ENCODE peak calls at places on chromosomes 11 and 22, in eight cellular contexts. S is fibroblast of lung, F is cardiac muscle cell, K is tibial artery, O is HCT116, M is AG10803, E is stomach, X is astrocyte of the spinal cord. T is an unnamed sample.

GRCh38 chr22:46735747-46736608 is 2.1 kb downstream of the CERK start:
- DNase-seq in S (peak; percentile 20), O (no peak), X (no peak), F (no peak), E (no peak), M (no peak), K (no peak), T (no peak)

GRCh38 chr11:117945047-117945820 is 16.0 kb upstream of the TMPRSS13 start:
- DNase-seq in F (no peak), E (peak; percentile 10), K (no peak), S (no peak), O (no peak), X (no peak), M (no peak), T (no peak)

GRCh38 chr11:13251961-13252360 is 25.6 kb upstream of the BMAL1 start:
- DNase-seq in O (no peak), E (no peak), K (no peak), X (no peak), S (no peak), F (no peak), M (no peak), T (no peak)

GRCh38 chr11:114180301-114181055 is 115.7 kb upstream of the NNMT start:
- DNase-seq in E (peak; percentile 77), F (peak; percentile 36), O (no peak), S (no peak), K (no peak), X (no peak), M (no peak), T (no peak)

GRCh38 chr22:47564158-47564450 is 801.7 kb downstream of the TBC1D22A start:
- DNase-seq in F (no peak), M (no peak), S (no peak), X (no peak), K (no peak), O (no peak), E (no peak), T (no peak)

GRCh38 chr11:9214765-9215164 is 50.4 kb downstream of the DENND5A start:
- DNase-seq in O (peak; percentile 18), K (no peak), E (no peak), F (peak; percentile 35), S (peak; percentile 72), X (peak; percentile 58), M (peak; percentile 34), T (no peak)

GRCh38 chr11:86228967-86229330 is 15.6 kb upstream of the EED start:
- DNase-seq in O (no peak), E (no peak), F (no peak), S (no peak), X (no peak), K (no peak), M (no peak), T (no peak)

GRCh38 chr11:65436412-65437032 is 13.9 kb downstream of the NEAT1 start:
- DNase-seq in K (no peak), F (peak; percentile 48), O (no peak), X (peak; percentile 53), M (peak; percentile 37), S (no peak), E (peak; percentile 24), T (no peak)

GRCh38 chr11:41177791-41178190 is 281.7 kb downstream of the LRRC4C start:
- DNase-seq in F (no peak), S (peak; percentile 54), E (no peak), X (no peak), K (no peak), M (no peak), O (no peak), T (no peak)

GRCh38 chr11:134843735-134844134 is 431.7 kb upstream of the B3GAT1 start:
- DNase-seq in O (no peak), K (no peak), M (no peak), E (no peak), S (no peak), X (no peak), F (no peak), T (no peak)

GRCh38 chr11:6705905-6706535 is 22.9 kb upstream of the MRPL17 start:
- DNase-seq in F (peak; percentile 75), S (peak; percentile 37), M (peak; percentile 61), O (no peak), E (peak; percentile 54), X (peak; percentile 53), K (peak; percentile 61), T (no peak)
- TF ChIP-seq CTCF in F (peak; percentile 93), S (peak; percentile 93), M (peak; percentile 97), O (peak; percentile 90), E (peak; percentile 56), X (peak; percentile 95), K (peak; percentile 82), T (peak; percentile 90)

GRCh38 chr11:123653405-123653996 is 923 bp downstream of the SCN3B start:
- DNase-seq in M (no peak), E (no peak), F (no peak), X (peak; percentile 4), S (no peak), K (no peak), O (no peak), T (no peak)
- H3K4me3 ChIP-seq in M (peak overlapping the region; percentile 72), E (peak overlapping the region; percentile 80), F (peak overlapping the region; percentile 51), X (peak overlapping the region; percentile 57), S (no peak overlapping the region), K (peak overlapping the region; percentile 50), O (peak overlapping the region; percentile 52), T (peak overlapping the region; percentile 41)

GRCh38 chr11:76542436-76542835 is 97.6 kb downstream of the EMSY start:
- DNase-seq in O (no peak), S (no peak), K (no peak), E (no peak), F (no peak), M (no peak), X (no peak), T (no peak)

DNA sequence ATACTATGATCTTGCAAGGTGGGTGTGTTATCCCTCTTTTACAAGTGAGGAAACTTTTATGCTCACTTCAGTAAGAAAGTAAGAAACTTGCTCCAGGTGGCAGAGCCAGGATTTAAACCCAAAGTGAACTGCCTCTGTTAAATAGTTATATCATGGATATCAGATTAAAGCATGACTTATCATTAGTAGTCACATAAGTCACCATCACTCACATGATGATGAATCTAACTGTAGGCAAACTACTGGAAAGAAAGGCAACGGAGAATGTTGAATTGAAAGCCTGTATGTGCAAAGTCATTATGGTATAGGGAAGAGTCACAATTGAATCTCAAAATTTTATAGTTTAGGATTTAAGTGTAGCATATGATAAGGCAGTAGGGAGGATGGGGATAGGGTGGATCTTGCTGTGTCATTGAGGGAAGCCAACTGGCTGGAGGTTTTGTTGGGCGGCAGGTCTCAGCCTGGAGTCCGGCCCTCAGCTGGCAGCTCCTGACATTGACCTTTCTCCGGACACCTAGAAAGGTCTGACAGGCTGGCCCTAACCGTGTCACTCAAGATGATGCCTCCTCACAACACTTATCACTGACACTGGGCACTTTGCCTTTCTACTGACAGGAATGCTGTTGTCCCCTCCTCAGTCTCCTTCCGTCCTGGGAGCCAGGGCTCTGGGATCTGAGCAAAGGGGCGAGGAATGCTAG is 98.3 kb downstream of the EMSY start:
- DNase-seq in X (no peak), S (peak; percentile 4), O (no peak), K (no peak), E (no peak), M (no peak), F (no peak), T (no peak)
- TF ChIP-seq CTCF in X (no peak), S (no peak), O (no peak), K (no peak), E (no peak), M (no peak), F (no peak), T (no peak)

DNA sequence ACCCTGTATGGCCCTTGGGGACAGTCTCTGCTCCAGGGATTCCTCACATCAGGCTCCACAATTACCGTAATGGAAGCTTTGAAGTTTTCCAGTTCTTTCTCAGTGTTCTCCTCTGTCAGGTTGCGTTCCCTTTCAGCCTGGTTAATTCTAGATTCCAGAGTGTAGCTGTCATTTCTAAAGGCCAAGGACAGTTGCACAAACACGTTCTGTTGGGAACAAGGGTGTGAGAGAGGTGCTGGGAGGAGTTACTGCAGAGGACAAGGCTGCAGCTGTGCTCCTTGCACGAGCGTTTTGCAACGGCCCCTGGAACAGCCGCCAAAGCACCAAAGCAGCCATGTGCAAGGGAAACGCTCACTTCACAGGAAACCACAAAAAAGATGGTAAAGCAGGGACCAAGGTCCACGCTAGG is 35.9 kb upstream of the LYVE1 start:
- DNase-seq in E (no peak), O (no peak), F (peak; percentile 76), X (no peak), M (peak; percentile 74), K (peak; percentile 50), S (no peak), T (no peak)
- H3K4me3 ChIP-seq in E (no peak overlapping the region), O (no peak overlapping the region), F (no peak overlapping the region), X (no peak overlapping the region), M (no peak overlapping the region), K (no peak overlapping the region), S (no peak overlapping the region), T (no peak overlapping the region)

GRCh38 chr11:110092577-110093406 is at the start of gene ZC3H12C:
- DNase-seq in M (peak; percentile 89), O (peak; percentile 77), F (peak; percentile 93), X (peak; percentile 86), E (peak; percentile 87), K (peak; percentile 80), S (peak; percentile 85), T (peak; percentile 70)
- TF ChIP-seq CTCF in M (peak; percentile 37), O (no peak), F (peak; percentile 36), X (peak; percentile 47), E (no peak), K (peak; percentile 70), S (peak; percentile 32), T (peak; percentile 7)

GRCh38 chr11:124898711-124899110 is 1.0 kb upstream of the ROBO4 start:
- DNase-seq in O (no peak), E (no peak), M (peak; percentile 74), F (peak; percentile 91), K (no peak), S (no peak), X (no peak), T (peak; percentile 61)
- H3K4me3 ChIP-seq in O (no peak overlapping the region), E (no peak overlapping the region), M (no peak overlapping the region), F (no peak overlapping the region), K (no peak overlapping the region), S (no peak overlapping the region), X (no peak overlapping the region), T (no peak overlapping the region)